ENCODE peak calls at places on chromosomes 13 and 19, in five cellular contexts. U, P, D, G and R are unnamed samples.

GRCh38 chr13:31431722-31432137 is 232.0 kb downstream of the B3GLCT start:
- DNase-seq in G (peak), P (no peak), D (peak), U (peak), R (peak)

GRCh38 chr13:114148521-114148855 is 16.1 kb upstream of the RASA3 start:
- DNase-seq in G (no peak), U (peak), P (peak), D (no peak), R (peak)

GRCh38 chr13:98847780-98848179 is 95.3 kb upstream of the SLC15A1 start:
- DNase-seq in P (no peak), G (no peak), D (no peak), U (peak), R (no peak)

GRCh38 chr13:86446311-86446710 is 647.1 kb upstream of the SLITRK6 start:
- DNase-seq in D (no peak), G (peak), U (no peak), P (no peak), R (no peak)

GRCh38 chr13:67390462-67391093 is 160.4 kb upstream of the PCDH9 start:
- DNase-seq in P (no peak), U (no peak), D (no peak), G (no peak), R (no peak)

GRCh38 chr19:372306-372890 is 27.8 kb upstream of the MIER2 start:
- DNase-seq in U (no peak), D (no peak), P (no peak), G (no peak), R (no peak)

GRCh38 chr13:31997641-31998040 is 33.9 kb upstream of the FRY start:
- DNase-seq in P (no peak), U (no peak), D (no peak), G (no peak), R (no peak)

GRCh38 chr19:4866595-4867424 is 657 bp downstream of the PLIN3 start:
- DNase-seq in U (peak), G (peak), D (no peak), P (peak), R (peak)

GRCh38 chr13:89763011-89763410 is 1584.5 kb upstream of the MIR17HG start:
- DNase-seq in U (no peak), G (no peak), P (no peak), D (no peak), R (no peak)

GRCh38 chr13:64639206-64639605 is 2590.9 kb downstream of the PCDH9 start:
- DNase-seq in U (no peak), G (no peak), P (no peak), D (no peak), R (no peak)

GRCh38 chr19:34962281-34962944 is 1.6 kb downstream of the ZNF792 start:
- DNase-seq in G (no peak), D (no peak), P (no peak), U (peak), R (no peak)

GRCh38 chr13:80157261-80157942 is 183.5 kb downstream of the SPRY2 start:
- DNase-seq in G (no peak), D (no peak), U (no peak), P (no peak), R (no peak)

GRCh38 chr13:83905641-83906040 is 23.4 kb upstream of the SLITRK1 start:
- DNase-seq in D (no peak), P (no peak), G (no peak), U (no peak), R (no peak)

GRCh38 chr19:4379383-4380253 is 20.7 kb downstream of the SH3GL1 start:
- DNase-seq in P (peak), U (no peak), D (peak), G (peak), R (no peak)

GRCh38 chr13:23707674-23708073 is 137.5 kb downstream of the TNFRSF19 start:
- DNase-seq in G (no peak), D (no peak), P (no peak), U (peak), R (no peak)
- TF ChIP-seq CTCF in G (peak), D (no peak), P (no peak), U (peak), R (peak)

DNA sequence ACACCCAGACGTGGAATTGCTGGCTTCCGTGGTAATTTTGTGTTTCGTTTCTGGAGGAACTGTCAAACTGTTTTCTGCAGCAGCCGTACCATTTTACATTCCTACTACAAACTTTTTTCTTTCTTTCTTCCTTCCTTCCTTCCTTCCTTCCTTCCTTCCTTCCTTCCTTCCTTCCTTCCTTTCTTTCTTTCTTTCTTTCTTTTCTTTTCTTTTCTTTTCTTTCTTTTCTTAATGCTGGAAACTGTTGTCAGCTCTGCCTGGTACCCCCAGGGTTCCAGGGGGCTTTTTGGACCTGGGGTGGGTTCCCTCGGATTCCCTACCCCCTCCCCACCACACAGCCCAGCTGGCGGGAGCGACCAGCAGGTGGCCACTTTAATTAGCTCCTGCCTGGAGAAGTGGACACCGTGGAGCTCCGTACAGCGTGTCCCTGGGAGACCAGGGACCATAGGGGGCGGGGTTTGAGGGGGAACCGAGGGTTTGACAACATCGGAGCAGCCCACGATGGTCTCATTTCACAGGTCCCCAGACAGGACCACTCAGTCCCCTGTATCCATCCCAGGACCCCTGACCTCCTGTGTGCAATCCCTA is 24.4 kb downstream of the CELF5 start:
- DNase-seq in G (no peak), U (no peak), D (no peak), P (no peak), R (no peak)
- TF ChIP-seq CTCF in G (no peak), U (no peak), D (no peak), P (no peak), R (no peak)

GRCh38 chr19:12884202-12884601 is 2.8 kb downstream of the KLF1 start:
- DNase-seq in D (no peak), G (no peak), U (no peak), P (no peak), R (no peak)

GRCh38 chr19:12884627-12884925 is 2.4 kb downstream of the KLF1 start:
- DNase-seq in P (no peak), U (no peak), G (no peak), D (no peak), R (no peak)

GRCh38 chr19:12882589-12882988 is 1.3 kb upstream of the DNASE2 start:
- DNase-seq in P (no peak), U (no peak), D (no peak), G (no peak), R (no peak)

GRCh38 chr19:12880551-12881171 is 588 bp downstream of the DNASE2 start:
- DNase-seq in P (no peak), G (no peak), D (no peak), U (peak), R (peak)

GRCh38 chr19:12881172-12881808 is at the start of gene DNASE2:
- DNase-seq in P (peak), D (peak), U (peak), G (peak), R (peak)
- TF ChIP-seq CTCF in P (no peak), D (no peak), U (no peak), G (no peak), R (no peak)

DNA sequence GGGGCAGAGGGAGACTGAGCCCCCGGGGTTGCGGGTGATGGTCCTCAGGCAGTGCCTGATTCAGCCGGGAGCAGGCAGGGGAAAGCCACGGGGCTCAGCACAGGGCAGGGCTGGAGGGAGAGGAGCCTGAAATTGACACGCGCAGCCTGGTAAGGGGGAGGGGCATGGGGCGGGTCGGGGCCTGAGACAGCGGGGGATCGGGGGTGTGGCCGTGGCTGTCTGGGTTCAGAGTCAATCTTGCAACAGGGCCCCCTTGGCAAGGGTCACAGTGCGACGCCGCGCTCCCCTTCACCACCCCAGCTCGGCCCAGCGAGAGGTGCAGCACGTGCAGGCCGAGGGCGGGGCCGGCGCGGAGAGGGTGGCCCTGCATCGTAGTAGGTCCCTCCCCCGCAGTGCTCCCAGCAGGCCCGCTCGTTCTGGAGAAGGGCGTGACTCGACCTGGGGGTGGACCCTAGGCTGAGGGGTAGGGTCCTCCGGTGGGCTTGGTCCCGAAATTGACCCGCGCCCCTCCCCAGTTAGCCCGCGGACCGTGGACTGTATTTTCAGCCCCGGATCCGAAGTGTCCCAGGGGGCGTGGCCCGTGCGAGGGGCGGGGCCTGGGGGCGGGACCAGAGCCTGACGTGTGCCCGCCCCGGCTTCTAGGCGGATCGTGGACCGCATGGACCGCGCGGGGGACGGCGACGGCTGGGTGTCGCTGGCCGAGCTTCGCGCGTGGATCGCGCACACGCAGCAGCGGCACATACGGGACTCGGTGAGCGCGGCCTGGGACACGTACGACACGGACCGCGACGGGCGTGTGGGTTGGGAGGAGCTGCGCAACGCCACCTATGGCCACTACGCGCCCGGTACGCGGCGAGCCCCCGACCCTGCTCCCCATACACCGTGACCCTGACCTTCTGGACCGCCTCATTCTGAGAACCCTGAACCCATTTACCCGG is 6.0 kb downstream of the RCN3 start:
- DNase-seq in D (peak), G (peak), U (peak), P (peak), R (peak)
- TF ChIP-seq CTCF in D (no peak), G (peak), U (peak), P (no peak), R (peak)

DNA sequence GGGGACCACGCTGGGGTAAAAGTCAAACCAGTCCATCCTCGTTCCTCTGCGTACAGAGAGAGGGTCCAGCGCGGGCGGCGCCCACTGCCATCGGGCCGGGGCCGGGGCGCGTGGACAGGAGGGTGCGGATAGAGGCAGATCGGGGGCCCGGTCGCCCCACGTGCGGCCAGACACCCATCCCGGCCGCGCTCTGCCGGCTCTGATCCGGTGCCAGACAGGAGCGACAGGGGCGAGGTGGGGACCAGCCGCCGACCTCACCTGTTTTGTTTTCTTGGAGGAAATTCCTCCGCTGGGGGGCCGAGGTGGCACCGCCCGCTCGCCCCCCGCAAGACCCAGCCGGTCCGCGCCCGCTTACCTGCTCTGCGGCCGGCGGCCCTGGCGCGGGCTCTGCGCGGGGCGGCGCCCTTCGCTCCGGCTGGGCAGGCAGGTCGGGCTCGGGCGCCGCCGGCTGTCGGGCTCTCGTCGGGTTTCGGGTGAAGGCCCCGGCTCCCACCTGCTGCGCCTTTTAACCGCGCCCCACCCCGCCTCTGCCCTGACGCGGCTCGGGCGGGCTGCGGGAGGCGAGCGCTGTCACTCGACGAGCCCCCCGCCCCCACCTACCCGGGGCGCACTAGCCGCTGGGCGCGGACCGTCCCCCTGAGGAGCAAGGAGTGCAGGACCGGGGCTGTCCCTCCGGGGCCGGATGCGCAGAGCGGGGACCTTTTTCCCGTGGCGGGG is at the start of gene GJB6:
- DNase-seq in P (no peak), D (no peak), G (no peak), U (no peak), R (peak)
- TF ChIP-seq CTCF in P (no peak), D (no peak), G (no peak), U (no peak), R (no peak)

GRCh38 chr19:17419491-17420266 is at the start of gene MVB12A:
- DNase-seq in U (peak), P (peak), D (peak), G (peak), R (peak)
- TF ChIP-seq CTCF in U (no peak), P (no peak), D (no peak), G (no peak), R (peak)

GRCh38 chr19:11551603-11552235 is 7.3 kb downstream of the ELOF1 start:
- DNase-seq in U (peak), D (no peak), G (no peak), P (peak), R (peak)
- TF ChIP-seq CTCF in U (peak), D (no peak), G (peak), P (no peak), R (peak)

DNA sequence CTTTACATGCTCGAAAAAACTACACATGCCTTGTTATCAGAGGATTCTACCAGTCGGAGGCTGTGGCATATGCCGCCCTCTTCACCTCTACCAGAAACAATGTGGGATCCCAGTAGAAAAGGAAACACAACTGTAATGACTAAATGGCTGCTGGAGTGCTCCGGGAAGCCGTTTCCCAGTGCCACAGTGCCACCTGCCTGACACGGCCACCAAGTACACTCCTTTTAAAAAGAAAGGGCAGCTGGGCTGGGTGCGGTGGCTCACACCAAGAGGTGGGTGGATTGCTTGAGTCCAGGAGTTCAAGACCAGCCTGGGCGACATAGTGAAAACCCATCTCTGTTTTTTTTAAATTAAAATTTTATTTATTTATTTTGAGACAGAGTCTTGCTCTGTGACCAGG is 67.3 kb downstream of the TRPM4 start:
- DNase-seq in D (no peak), U (peak), G (peak), P (no peak), R (no peak)
- TF ChIP-seq CTCF in D (no peak), U (peak), G (peak), P (no peak), R (peak)